ENCODE peak calls at places on chromosomes 3 and 15, in six cellular contexts. D, I, Z, B, U and H are unnamed samples. For H3K9me3, the result is how much of the 10 kb centered on the place peaks cover.

GRCh38 chr3:35224571-35225280 is 414.6 kb upstream of the ARPP21 start:
- DNase-seq in D (no peak), I (no peak), Z (no peak), B (no peak), U (peak), H (no peak)

GRCh38 chr3:164306042-164306441 is 772.3 kb downstream of the SI start:
- DNase-seq in D (no peak), I (no peak), Z (no peak), B (no peak), U (no peak), H (no peak)

GRCh38 chr15:59689626-59690236 is 611 bp upstream of the BNIP2 start:
- DNase-seq in D (peak), I (peak), Z (peak), B (peak), U (peak), H (peak)

GRCh38 chr3:4994823-4995499 is 15.7 kb downstream of the BHLHE40 start:
- DNase-seq in D (peak), I (peak), Z (peak), B (no peak), U (no peak), H (no peak)

GRCh38 chr3:41848745-41849574 is 112.9 kb downstream of the ULK4 start:
- DNase-seq in D (no peak), I (no peak), Z (no peak), B (no peak), U (no peak), H (no peak)

GRCh38 chr3:171873561-171873960 is 30.4 kb downstream of the TMEM212 start:
- DNase-seq in D (peak), I (no peak), Z (no peak), B (no peak), U (peak), H (no peak)

GRCh38 chr3:59820352-59820934 is 770.6 kb upstream of the CFAP20DC start:
- DNase-seq in D (no peak), I (no peak), Z (no peak), B (no peak), U (no peak), H (no peak)

GRCh38 chr3:126551066-126551838 is 7.5 kb downstream of the C3orf22 start:
- DNase-seq in D (no peak), I (no peak), Z (peak), B (no peak), U (no peak), H (no peak)

GRCh38 chr3:21562225-21562624 is 188.8 kb downstream of the ZNF385D start:
- DNase-seq in D (no peak), I (no peak), Z (no peak), B (no peak), U (no peak), H (no peak)

GRCh38 chr3:127961963-127962362 is 46.9 kb downstream of the KBTBD12 start:
- DNase-seq in D (no peak), I (peak), Z (no peak), B (peak), U (no peak), H (no peak)

GRCh38 chr15:85622432-85622831 is 172.3 kb downstream of the KLHL25 start:
- DNase-seq in D (peak), I (no peak), Z (no peak), B (no peak), U (no peak), H (no peak)

GRCh38 chr3:118501152-118501551 is 533.5 kb downstream of the IGSF11 start:
- DNase-seq in D (peak), I (peak), Z (no peak), B (peak), U (peak), H (no peak)

GRCh38 chr3:141845407-141846049 is 30.9 kb upstream of the ATP1B3 start:
- DNase-seq in D (no peak), I (no peak), Z (no peak), B (peak), U (peak), H (no peak)

GRCh38 chr15:101676965-101677364 is 24.8 kb upstream of the TM2D3 start:
- DNase-seq in D (peak), I (no peak), Z (no peak), B (no peak), U (no peak), H (no peak)

GRCh38 chr3:124492824-124493223 is 237.4 kb upstream of the UMPS start:
- DNase-seq in D (peak), I (peak), Z (no peak), B (peak), U (peak), H (no peak)

GRCh38 chr3:107884719-107885460 is 205.9 kb downstream of the CD47 start:
- DNase-seq in D (peak), I (no peak), Z (no peak), B (no peak), U (peak), H (no peak)

GRCh38 chr3:31862861-31863260 is 118.2 kb downstream of the OSBPL10 start:
- DNase-seq in D (peak), I (no peak), Z (no peak), B (no peak), U (peak), H (no peak)

GRCh38 chr15:99764521-99764920 is 31.3 kb upstream of the LYSMD4 start:
- DNase-seq in D (no peak), I (no peak), Z (no peak), B (no peak), U (no peak), H (no peak)

GRCh38 chr15:63322541-63322940 is 45.1 kb downstream of the APH1B start:
- DNase-seq in D (no peak), I (no peak), Z (no peak), B (no peak), U (no peak), H (no peak)

GRCh38 chr3:71478568-71478967 is 105.0 kb downstream of the FOXP1 start:
- DNase-seq in D (no peak), I (no peak), Z (no peak), B (no peak), U (no peak), H (no peak)

GRCh38 chr15:40928351-40928974 is 677 bp upstream of the DLL4 start:
- DNase-seq in D (no peak), I (no peak), Z (no peak), B (no peak), U (no peak), H (no peak)

GRCh38 chr3:140703496-140703895 is 25.6 kb downstream of the TRIM42 start:
- DNase-seq in D (no peak), I (no peak), Z (no peak), B (no peak), U (no peak), H (no peak)

GRCh38 chr3:176193032-176193698 is 1004.1 kb downstream of the TBL1XR1 start:
- DNase-seq in D (no peak), I (no peak), Z (no peak), B (peak), U (no peak), H (no peak)

GRCh38 chr3:195893516-195893915 is 14.8 kb downstream of the TNK2 start:
- DNase-seq in D (no peak), I (no peak), Z (no peak), B (no peak), U (no peak), H (no peak)

GRCh38 chr3:122415104-122415744 is 638 bp downstream of the WDR5B start:
- DNase-seq in D (peak), I (peak), Z (no peak), B (no peak), U (peak), H (no peak)

GRCh38 chr3:35679409-35680080 is 40.2 kb downstream of the ARPP21 start:
- DNase-seq in D (no peak), I (no peak), Z (no peak), B (no peak), U (no peak), H (no peak)

GRCh38 chr3:188272481-188273372 is 118.8 kb downstream of the LPP start:
- DNase-seq in D (peak), I (no peak), Z (no peak), B (no peak), U (peak), H (no peak)

GRCh38 chr3:33577588-33577987 is 137.4 kb upstream of the UBP1 start:
- DNase-seq in D (no peak), I (no peak), Z (no peak), B (peak), U (no peak), H (no peak)

GRCh38 chr3:138326866-138327595 is 2.6 kb downstream of the NME9 start:
- DNase-seq in D (no peak), I (no peak), Z (no peak), B (no peak), U (no peak), H (no peak)

GRCh38 chr15:56233549-56233948 is 10.1 kb downstream of the RFX7 start:
- DNase-seq in D (no peak), I (no peak), Z (no peak), B (no peak), U (no peak), H (no peak)
- H3K9me3 ChIP-seq in D (under half), I (under half), Z (under half), B (half or more), U (under half), H (under half)

DNA sequence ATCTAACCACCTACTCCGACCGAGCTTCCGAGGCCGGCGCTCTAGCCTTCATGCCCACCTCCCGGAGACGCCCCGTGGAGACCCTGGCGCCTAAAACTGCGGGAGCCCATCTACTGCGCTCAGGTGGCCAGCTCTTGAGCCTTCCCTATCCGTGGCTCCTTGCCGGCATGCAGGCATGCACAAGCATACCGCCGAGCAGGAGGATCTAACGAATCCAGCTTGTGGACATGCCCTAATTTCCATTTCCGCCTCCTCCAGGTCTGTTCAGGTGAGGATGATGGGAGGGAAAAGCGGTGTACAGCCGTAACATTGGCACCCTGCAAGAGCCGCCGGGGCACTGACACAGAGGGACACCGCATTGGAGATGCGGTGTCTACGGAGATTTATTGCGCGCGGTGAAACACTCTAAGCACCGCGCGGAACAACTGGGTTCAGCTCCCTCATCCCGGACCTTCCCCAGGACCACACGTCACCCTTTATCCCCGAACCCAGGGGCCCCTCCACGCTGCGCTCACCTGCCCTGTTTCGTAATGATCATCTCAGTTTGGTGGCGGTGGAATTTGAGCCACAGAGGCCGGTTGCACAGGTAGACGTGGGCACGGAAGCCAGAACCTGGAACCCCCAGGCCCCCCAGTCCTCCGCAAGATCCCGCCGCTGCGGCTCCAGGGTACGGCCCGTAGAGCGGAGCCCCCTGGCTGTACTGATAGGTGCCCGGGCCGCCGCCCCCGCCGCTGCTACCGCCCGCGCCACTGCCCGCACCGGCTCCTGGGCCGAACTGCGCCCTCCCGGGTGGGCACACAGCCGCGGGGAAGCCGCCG is 1.0 kb downstream of the EOMES start:
- DNase-seq in D (no peak), I (peak), Z (no peak), B (no peak), U (no peak), H (no peak)
- H3K9me3 ChIP-seq in D (under half), I (under half), Z (under half), B (under half), U (under half), H (under half)

DNA sequence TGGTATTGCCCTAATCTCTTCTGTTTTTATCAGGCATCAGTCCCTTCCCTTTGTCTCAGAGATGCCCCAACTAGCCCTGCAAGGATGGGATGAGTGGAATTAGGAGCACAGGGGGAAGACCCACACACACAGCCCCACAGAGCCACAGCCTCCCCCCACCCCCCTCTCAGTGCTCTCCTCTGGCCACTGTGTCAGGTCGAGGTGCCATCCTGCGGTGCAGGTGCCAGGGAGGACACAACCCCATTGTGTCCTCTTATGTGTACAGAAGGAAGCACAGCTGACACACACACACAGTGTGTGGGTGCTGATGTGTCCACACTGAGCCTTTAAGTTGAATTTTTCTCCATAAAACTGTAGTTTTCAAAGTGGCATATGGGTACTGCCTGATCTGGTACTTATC is 534.5 kb downstream of the OCA2 start:
- DNase-seq in D (no peak), I (no peak), Z (no peak), B (no peak), U (no peak), H (no peak)
- H3K9me3 ChIP-seq in D (under half), I (half or more), Z (under half), B (under half), U (under half), H (under half)

GRCh38 chr15:23801881-23802280 is 114.8 kb upstream of the NDN start:
- DNase-seq in D (no peak), I (no peak), Z (no peak), B (no peak), U (no peak), H (no peak)

DNA sequence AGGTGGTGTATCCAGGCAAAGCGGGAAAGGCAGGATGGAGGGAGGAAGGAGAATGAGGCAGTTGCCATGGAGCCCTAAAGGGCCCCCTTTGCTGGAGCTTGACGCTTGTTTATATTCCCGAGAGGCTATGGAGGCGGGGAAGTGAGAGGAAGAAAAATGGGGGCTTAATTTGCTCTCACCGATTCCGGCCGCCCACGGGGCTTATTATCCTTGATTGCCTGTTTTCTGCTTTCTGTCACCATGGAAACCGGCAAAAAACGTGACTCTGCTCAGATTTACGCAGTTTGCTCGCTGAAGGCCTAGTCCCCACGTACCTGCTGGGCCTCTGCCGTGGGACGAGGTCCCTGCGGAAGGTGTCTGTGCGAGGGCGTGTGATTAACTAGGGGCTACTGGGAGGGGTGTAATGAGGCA is 110.6 kb upstream of the NDN start:
- DNase-seq in D (no peak), I (no peak), Z (no peak), B (no peak), U (no peak), H (no peak)
- H3K9me3 ChIP-seq in D (under half), I (under half), Z (under half), B (under half), U (half or more), H (under half)

GRCh38 chr15:25177955-25178801 is 223.4 kb downstream of the SNRPN start:
- DNase-seq in D (no peak), I (no peak), Z (peak), B (no peak), U (no peak), H (peak)
- H3K9me3 ChIP-seq in D (under half), I (under half), Z (under half), B (under half), U (under half), H (under half)

GRCh38 chr15:65958835-65959234 is 89.5 kb downstream of the RAB11A start:
- DNase-seq in D (no peak), I (no peak), Z (no peak), B (no peak), U (no peak), H (no peak)
- H3K9me3 ChIP-seq in D (under half), I (under half), Z (under half), B (under half), U (under half), H (under half)

DNA sequence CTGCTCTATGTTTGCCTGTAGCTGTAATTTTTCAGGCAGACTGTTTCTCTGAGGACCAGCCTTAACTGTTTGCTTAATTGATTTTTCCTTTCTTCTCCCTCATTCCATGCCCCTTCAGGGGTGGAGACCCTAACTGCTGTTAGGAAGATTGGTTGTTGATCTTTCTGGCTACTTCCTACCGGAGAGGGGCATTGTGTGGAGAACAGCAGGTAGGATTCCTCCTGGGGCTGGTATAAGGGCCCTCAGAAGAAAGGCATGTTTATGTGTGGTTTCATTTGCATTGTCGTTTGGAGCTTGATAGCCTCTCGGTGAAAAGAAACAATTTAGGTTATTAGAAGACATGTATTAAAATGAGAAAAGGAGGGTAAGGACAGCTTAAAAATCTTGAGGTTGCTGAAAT is 57.0 kb upstream of the GOLGA6L2 start:
- DNase-seq in D (no peak), I (no peak), Z (no peak), B (peak), U (no peak), H (no peak)
- H3K9me3 ChIP-seq in D (under half), I (under half), Z (under half), B (under half), U (under half), H (under half)

DNA sequence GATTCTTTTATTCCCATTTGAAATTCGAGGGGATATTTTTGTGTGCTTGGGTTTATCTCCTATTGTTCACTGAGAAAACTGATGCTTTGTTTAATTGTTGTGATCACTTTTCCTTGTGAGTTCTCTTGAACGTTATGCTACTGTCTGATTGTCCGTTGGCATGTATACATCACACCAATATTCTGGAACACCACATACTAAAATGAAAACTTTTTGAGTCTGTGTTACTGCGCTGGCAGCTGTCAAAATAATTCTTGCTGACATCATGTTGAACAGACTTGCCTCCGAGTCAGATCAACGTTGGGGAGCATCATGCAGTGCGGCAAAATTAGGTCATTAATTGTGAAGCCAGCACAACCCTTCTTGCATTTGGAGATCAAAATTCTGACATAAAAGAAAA is 11.9 kb upstream of the CPB1 start:
- DNase-seq in D (no peak), I (no peak), Z (no peak), B (no peak), U (no peak), H (no peak)
- H3K9me3 ChIP-seq in D (under half), I (under half), Z (under half), B (under half), U (under half), H (under half)

DNA sequence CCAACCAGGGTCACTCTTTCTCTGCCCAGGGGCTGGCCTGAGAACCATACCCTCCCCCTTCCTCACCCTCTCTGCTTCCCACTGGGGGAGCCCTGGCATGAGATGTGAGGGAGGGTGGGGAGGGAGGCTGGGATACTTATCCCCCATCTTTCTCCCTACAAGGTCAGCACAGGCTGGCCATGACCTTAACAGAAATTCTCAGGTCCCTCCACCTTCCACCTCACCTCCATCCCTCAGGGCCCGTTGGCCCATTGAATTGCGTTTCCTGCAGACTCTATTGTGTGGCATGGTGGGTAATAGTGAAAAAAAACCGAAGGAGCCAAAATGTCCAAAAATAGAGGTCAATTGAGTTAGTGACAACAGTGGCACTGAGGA is 159.5 kb downstream of the OR4M2 start:
- DNase-seq in D (no peak), I (no peak), Z (no peak), B (no peak), U (no peak), H (no peak)
- H3K9me3 ChIP-seq in D (under half), I (half or more), Z (under half), B (under half), U (half or more), H (under half)

DNA sequence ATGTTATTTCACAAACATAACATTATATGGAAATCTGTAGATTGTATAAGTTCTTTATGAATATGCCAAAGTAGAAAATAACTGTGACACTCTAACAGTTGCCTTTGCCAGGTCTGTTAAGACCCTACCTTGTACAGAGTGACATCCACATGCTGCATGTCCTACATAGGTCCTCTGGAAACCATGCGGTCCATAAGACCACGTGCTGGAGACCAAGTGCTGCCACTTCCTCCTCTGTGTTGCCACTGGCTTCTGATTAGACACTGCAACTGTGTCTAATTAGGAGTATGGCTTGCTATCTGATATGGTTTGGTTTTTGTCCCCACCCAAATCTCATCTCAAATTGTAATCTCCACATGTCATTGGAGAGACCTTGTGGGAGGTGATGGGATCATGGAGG is 855.5 kb upstream of the SEMA6D start:
- DNase-seq in D (no peak), I (no peak), Z (no peak), B (no peak), U (no peak), H (no peak)
- H3K9me3 ChIP-seq in D (under half), I (under half), Z (under half), B (under half), U (under half), H (under half)